ENCODE peak calls at places on chromosome 7, in five cellular contexts. W is ovary, S is testis, J is stomach, P is A549. Y is an unnamed sample.

GRCh38 chr7:155864991-155865690 is 52.9 kb upstream of the SHH start:
- DNase-seq in W (no peak), S (peak; percentile 8), J (peak; percentile 24), P (no peak), Y (no peak)

GRCh38 chr7:44489955-44490350 is 505 bp downstream of the NUDCD3 start:
- DNase-seq in W (no peak), S (no peak), J (peak; percentile 25), P (no peak), Y (no peak)

GRCh38 chr7:117600912-117601311 is 121.1 kb downstream of the CFTR start:
- DNase-seq in W (no peak), S (no peak), J (no peak), P (no peak), Y (no peak)

GRCh38 chr7:149827089-149827981 is 10.8 kb upstream of the ZNF862 start:
- DNase-seq in W (no peak), S (no peak), J (no peak), P (no peak), Y (no peak)

GRCh38 chr7:113087278-113087998 is 811 bp upstream of the GPR85 start:
- DNase-seq in W (no peak), S (no peak), J (no peak), P (peak; percentile 10), Y (no peak)

GRCh38 chr7:117717341-117717740 is 155.9 kb downstream of the CTTNBP2 start:
- DNase-seq in W (no peak), S (no peak), J (no peak), P (no peak), Y (no peak)

GRCh38 chr7:12518920-12519681 is 51.4 kb upstream of the SCIN start:
- DNase-seq in W (no peak), S (no peak), J (no peak), P (peak; percentile 34), Y (no peak)

GRCh38 chr7:82821037-82821436 is 341.6 kb downstream of the PCLO start:
- DNase-seq in W (no peak), S (no peak), J (no peak), P (no peak), Y (no peak)

GRCh38 chr7:43905954-43906326 is 456 bp downstream of the URGCP start:
- DNase-seq in W (peak; percentile 33), S (peak; percentile 57), J (peak; percentile 28), P (peak; percentile 35), Y (peak; percentile 89)

GRCh38 chr7:100799037-100799896 is 28.1 kb downstream of the EPHB4 start:
- DNase-seq in W (peak; percentile 74), S (peak; percentile 77), J (peak; percentile 75), P (peak; percentile 81), Y (peak; percentile 91)

GRCh38 chr7:159015081-159015893 is 129.4 kb downstream of the VIPR2 start:
- DNase-seq in W (peak; percentile 95), S (peak; percentile 76), J (peak; percentile 55), P (peak; percentile 93), Y (no peak)

GRCh38 chr7:12725575-12726316 is 38.3 kb downstream of the ARL4A start:
- DNase-seq in W (no peak), S (no peak), J (no peak), P (no peak), Y (no peak)

GRCh38 chr7:156491435-156491834 is 149.1 kb upstream of the RNF32 start:
- DNase-seq in W (no peak), S (no peak), J (no peak), P (no peak), Y (no peak)

GRCh38 chr7:77644774-77645173 is 51.5 kb upstream of the RSBN1L start:
- DNase-seq in W (no peak), S (no peak), J (no peak), P (no peak), Y (no peak)

GRCh38 chr7:112701456-112701855 is 88.7 kb downstream of the TMEM168 start:
- DNase-seq in W (no peak), S (no peak), J (no peak), P (no peak), Y (no peak)

GRCh38 chr7:119964640-119965542 is 308.1 kb upstream of the KCND2 start:
- DNase-seq in W (no peak), S (no peak), J (no peak), P (no peak), Y (no peak)

GRCh38 chr7:33917661-33918060 is 12.3 kb downstream of the BMPER start:
- DNase-seq in W (no peak), S (no peak), J (no peak), P (no peak), Y (no peak)

GRCh38 chr7:12926236-12926635 is 238.8 kb downstream of the ARL4A start:
- DNase-seq in W (no peak), S (no peak), J (no peak), P (no peak), Y (no peak)

GRCh38 chr7:51187941-51188340 is 128.7 kb downstream of the COBL start:
- DNase-seq in W (peak; percentile 39), S (peak; percentile 38), J (no peak), P (peak; percentile 36), Y (no peak)

GRCh38 chr7:16967174-16967868 is 85.5 kb upstream of the AGR3 start:
- DNase-seq in W (no peak), S (no peak), J (no peak), P (no peak), Y (no peak)

GRCh38 chr7:148540041-148540738 is 50.4 kb upstream of the C7orf33 start:
- DNase-seq in W (no peak), S (no peak), J (no peak), P (peak; percentile 47), Y (no peak)

GRCh38 chr7:68770649-68771048 is 827.6 kb upstream of the AUTS2 start:
- DNase-seq in W (no peak), S (peak; percentile 38), J (no peak), P (no peak), Y (no peak)

GRCh38 chr7:1103009-1103788 is 15.3 kb downstream of the GPER1 start:
- DNase-seq in W (no peak), S (no peak), J (no peak), P (no peak), Y (no peak)
- TF ChIP-seq POLR2A in W (no peak), S (no peak), J (no peak), P (no peak), Y (no peak)

GRCh38 chr7:73715648-73716317 is 3.7 kb downstream of the STX1A start:
- DNase-seq in W (no peak), S (no peak), J (peak; percentile 52), P (peak; percentile 98), Y (no peak)
- TF ChIP-seq POLR2A in W (no peak), S (no peak), J (no peak), P (peak; percentile 36), Y (no peak)

DNA sequence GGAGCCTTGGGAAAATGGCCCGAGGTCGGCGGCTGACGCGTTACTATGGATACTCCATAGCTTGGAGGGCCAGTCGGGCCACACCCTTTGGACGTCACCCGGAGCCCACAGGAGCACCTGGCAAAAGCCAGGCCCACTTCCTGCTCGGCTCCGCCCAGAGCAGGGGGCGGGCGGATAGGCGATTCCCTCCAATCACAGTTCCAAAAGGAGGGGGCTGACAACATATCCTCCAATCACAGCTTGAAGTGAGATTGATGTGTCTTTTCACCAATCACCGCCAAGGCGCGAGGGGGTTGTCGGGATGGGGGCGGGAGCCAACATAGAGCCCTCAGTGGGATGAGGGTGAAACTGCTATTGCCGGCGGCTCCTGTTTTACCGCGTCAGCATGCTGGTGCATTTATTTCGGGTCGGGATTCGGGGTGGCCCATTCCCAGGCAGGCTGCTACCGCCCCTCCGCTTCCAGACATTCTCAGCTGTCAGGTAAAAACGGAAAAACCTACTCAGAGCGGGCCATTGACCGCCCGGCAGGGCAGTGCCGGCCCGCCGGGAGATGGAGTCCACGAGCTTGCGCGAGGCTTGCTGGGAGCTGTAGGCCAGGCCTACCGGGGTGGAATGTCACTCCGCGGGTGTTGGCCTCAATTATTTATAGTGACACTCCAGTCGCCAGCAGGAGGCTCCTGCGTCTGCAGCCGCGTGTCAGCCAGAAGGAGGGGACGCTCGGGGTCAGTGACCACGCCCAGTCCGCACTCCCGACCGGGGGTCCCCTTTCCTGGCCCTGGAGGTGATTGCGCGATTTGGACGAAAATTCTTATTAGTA is at the start of gene ABCB8:
- DNase-seq in W (peak; percentile 98), S (peak; percentile 99), J (peak; percentile 99), P (peak; percentile 99), Y (peak; percentile 100)
- TF ChIP-seq POLR2A in W (peak; percentile 58), S (no peak), J (no peak), P (peak; percentile 61), Y (no peak)

GRCh38 chr7:105877736-105878135 is 1.3 kb upstream of the ATXN7L1 start:
- DNase-seq in W (no peak), S (no peak), J (no peak), P (no peak), Y (no peak)

GRCh38 chr7:105875505-105875904 is 894 bp downstream of the ATXN7L1 start:
- DNase-seq in W (no peak), S (no peak), J (no peak), P (no peak), Y (no peak)

GRCh38 chr7:105874055-105874454 is 2.3 kb downstream of the ATXN7L1 start:
- DNase-seq in W (no peak), S (no peak), J (no peak), P (no peak), Y (no peak)

GRCh38 chr7:105876964-105877601 is 684 bp upstream of the ATXN7L1 start:
- DNase-seq in W (peak; percentile 39), S (peak; percentile 44), J (peak; percentile 52), P (peak; percentile 68), Y (peak; percentile 17)

DNA sequence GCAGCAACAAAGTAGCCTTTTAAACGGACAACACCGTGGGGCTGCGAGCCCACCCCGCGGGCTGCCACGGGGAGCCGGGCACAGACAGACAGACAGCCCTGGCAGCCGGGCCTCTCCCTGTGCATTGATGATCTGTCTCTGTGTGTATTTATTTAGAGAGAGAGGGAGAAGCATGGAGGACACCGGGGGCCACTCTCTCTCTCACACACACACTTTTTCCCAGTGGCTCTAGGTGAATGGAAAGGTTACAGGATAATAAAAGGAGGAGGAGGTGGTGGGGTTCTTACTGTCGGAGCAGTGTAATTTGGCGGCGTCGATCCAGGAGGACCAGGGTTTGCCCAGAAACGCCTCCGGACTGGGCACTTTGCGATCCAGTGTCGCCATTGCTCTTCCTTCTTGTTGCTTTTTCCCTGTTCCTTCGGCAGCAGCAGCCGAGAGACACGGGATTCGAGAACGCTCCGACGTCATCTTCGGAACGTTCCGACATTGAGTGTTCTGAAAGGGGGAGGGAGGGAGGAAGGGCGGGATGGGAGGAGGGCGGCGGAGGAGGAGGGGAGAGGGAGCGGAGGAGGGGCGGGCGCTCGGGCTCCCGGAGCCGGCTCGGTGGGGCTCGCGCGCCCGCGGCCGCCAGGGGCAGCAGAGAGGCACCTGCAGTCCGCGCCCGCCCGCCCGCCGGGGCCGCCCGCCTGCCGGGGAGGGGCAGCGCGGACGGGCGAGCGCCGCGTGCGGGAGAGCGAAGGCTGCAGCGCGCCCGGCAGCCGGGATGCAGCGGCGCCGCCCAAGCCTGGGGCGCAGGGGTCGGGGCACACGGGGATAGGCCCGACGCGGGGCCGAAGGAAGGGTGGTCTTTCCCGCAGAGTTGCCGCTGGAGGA is at the start of gene ATXN7L1:
- DNase-seq in W (peak; percentile 94), S (peak; percentile 97), J (peak; percentile 95), P (peak; percentile 96), Y (peak; percentile 98)
- TF ChIP-seq POLR2A in W (peak; percentile 48), S (peak; percentile 58), J (no peak), P (peak; percentile 86), Y (no peak)

Y was measured in lower leg skin.